ENCODE peak calls at places on chromosomes 12 and 14, in seven cellular contexts. One of them, this sample, is unnamed.

GRCh38 chr14:95663226-95663797 is 22.9 kb upstream of the TCL1B start:
- DNase-seq in T-helper 2 cell: no peak
- DNase-seq in ovary: no peak
- DNase-seq in HuH-7.5: no peak
- DNase-seq in activated naive CD4-positive, alpha-beta T cell treated with anti-CD3 and anti-CD28 coated beads, Interleukin-2, amount 10 ng/mL, durations not matched to agents 7 days and 5 days: no peak
- DNase-seq in iris pigment epithelial cell: no peak
- DNase-seq in myocyte: no peak
- DNase-seq in this sample: no peak

GRCh38 chr12:39372929-39373328 is 70.0 kb downstream of the KIF21A start:
- DNase-seq in myocyte: no peak
- DNase-seq in HuH-7.5: no peak
- DNase-seq in activated naive CD4-positive, alpha-beta T cell treated with anti-CD3 and anti-CD28 coated beads, Interleukin-2, amount 10 ng/mL, durations not matched to agents 7 days and 5 days: no peak
- DNase-seq in ovary: no peak
- DNase-seq in iris pigment epithelial cell: peak
- DNase-seq in T-helper 2 cell: peak
- DNase-seq in this sample: peak

GRCh38 chr12:115354007-115354452 is 670.1 kb upstream of the TBX3 start:
- DNase-seq in activated naive CD4-positive, alpha-beta T cell treated with anti-CD3 and anti-CD28 coated beads, Interleukin-2, amount 10 ng/mL, durations not matched to agents 7 days and 5 days: no peak
- DNase-seq in ovary: peak
- DNase-seq in myocyte: peak
- DNase-seq in T-helper 2 cell: no peak
- DNase-seq in iris pigment epithelial cell: peak
- DNase-seq in HuH-7.5: no peak
- DNase-seq in this sample: peak

GRCh38 chr14:20697273-20698017 is 8.9 kb downstream of the ANG start:
- DNase-seq in T-helper 2 cell: peak
- DNase-seq in myocyte: peak
- DNase-seq in ovary: peak
- DNase-seq in iris pigment epithelial cell: peak
- DNase-seq in HuH-7.5: no peak
- DNase-seq in activated naive CD4-positive, alpha-beta T cell treated with anti-CD3 and anti-CD28 coated beads, Interleukin-2, amount 10 ng/mL, durations not matched to agents 7 days and 5 days: peak
- DNase-seq in this sample: peak

GRCh38 chr12:3225796-3226180 is 148.6 kb downstream of the TSPAN9 start:
- DNase-seq in HuH-7.5: no peak
- DNase-seq in ovary: no peak
- DNase-seq in activated naive CD4-positive, alpha-beta T cell treated with anti-CD3 and anti-CD28 coated beads, Interleukin-2, amount 10 ng/mL, durations not matched to agents 7 days and 5 days: no peak
- DNase-seq in iris pigment epithelial cell: peak
- DNase-seq in myocyte: peak
- DNase-seq in T-helper 2 cell: no peak
- DNase-seq in this sample: no peak

GRCh38 chr12:109687250-109687649 is 26.4 kb upstream of the FAM222A start:
- DNase-seq in myocyte: no peak
- DNase-seq in ovary: no peak
- DNase-seq in iris pigment epithelial cell: no peak
- DNase-seq in activated naive CD4-positive, alpha-beta T cell treated with anti-CD3 and anti-CD28 coated beads, Interleukin-2, amount 10 ng/mL, durations not matched to agents 7 days and 5 days: no peak
- DNase-seq in HuH-7.5: no peak
- DNase-seq in T-helper 2 cell: no peak
- DNase-seq in this sample: no peak

GRCh38 chr12:79648872-79649271 is 41.9 kb downstream of the PAWR start:
- DNase-seq in T-helper 2 cell: no peak
- DNase-seq in iris pigment epithelial cell: peak
- DNase-seq in activated naive CD4-positive, alpha-beta T cell treated with anti-CD3 and anti-CD28 coated beads, Interleukin-2, amount 10 ng/mL, durations not matched to agents 7 days and 5 days: no peak
- DNase-seq in myocyte: no peak
- DNase-seq in ovary: no peak
- DNase-seq in HuH-7.5: no peak
- DNase-seq in this sample: no peak

GRCh38 chr14:101126376-101127130 is 223.0 kb upstream of the RTL1 start:
- DNase-seq in HuH-7.5: no peak
- DNase-seq in activated naive CD4-positive, alpha-beta T cell treated with anti-CD3 and anti-CD28 coated beads, Interleukin-2, amount 10 ng/mL, durations not matched to agents 7 days and 5 days: no peak
- DNase-seq in ovary: no peak
- DNase-seq in T-helper 2 cell: no peak
- DNase-seq in iris pigment epithelial cell: no peak
- DNase-seq in myocyte: no peak
- DNase-seq in this sample: no peak

GRCh38 chr14:55142466-55142865 is 13.4 kb downstream of the LGALS3 start:
- DNase-seq in activated naive CD4-positive, alpha-beta T cell treated with anti-CD3 and anti-CD28 coated beads, Interleukin-2, amount 10 ng/mL, durations not matched to agents 7 days and 5 days: no peak
- DNase-seq in HuH-7.5: no peak
- DNase-seq in ovary: no peak
- DNase-seq in iris pigment epithelial cell: no peak
- DNase-seq in myocyte: no peak
- DNase-seq in T-helper 2 cell: no peak
- DNase-seq in this sample: no peak

GRCh38 chr14:105480807-105481801 is 5.6 kb upstream of the CRIP1 start:
- DNase-seq in HuH-7.5: peak
- DNase-seq in T-helper 2 cell: peak
- DNase-seq in activated naive CD4-positive, alpha-beta T cell treated with anti-CD3 and anti-CD28 coated beads, Interleukin-2, amount 10 ng/mL, durations not matched to agents 7 days and 5 days: peak
- DNase-seq in ovary: peak
- DNase-seq in myocyte: peak
- DNase-seq in iris pigment epithelial cell: peak
- DNase-seq in this sample: peak

GRCh38 chr12:68406134-68406576 is 74.0 kb upstream of the MDM1 start:
- DNase-seq in T-helper 2 cell: no peak
- DNase-seq in ovary: peak
- DNase-seq in HuH-7.5: peak
- DNase-seq in activated naive CD4-positive, alpha-beta T cell treated with anti-CD3 and anti-CD28 coated beads, Interleukin-2, amount 10 ng/mL, durations not matched to agents 7 days and 5 days: no peak
- DNase-seq in iris pigment epithelial cell: peak
- DNase-seq in myocyte: peak
- DNase-seq in this sample: peak

GRCh38 chr12:68420225-68421008 is 88.3 kb upstream of the MDM1 start:
- DNase-seq in activated naive CD4-positive, alpha-beta T cell treated with anti-CD3 and anti-CD28 coated beads, Interleukin-2, amount 10 ng/mL, durations not matched to agents 7 days and 5 days: no peak
- DNase-seq in HuH-7.5: no peak
- DNase-seq in myocyte: no peak
- DNase-seq in iris pigment epithelial cell: peak
- DNase-seq in T-helper 2 cell: no peak
- DNase-seq in ovary: no peak
- DNase-seq in this sample: no peak

GRCh38 chr14:38107216-38107631 is 100.5 kb upstream of the SSTR1 start:
- DNase-seq in activated naive CD4-positive, alpha-beta T cell treated with anti-CD3 and anti-CD28 coated beads, Interleukin-2, amount 10 ng/mL, durations not matched to agents 7 days and 5 days: no peak
- DNase-seq in myocyte: no peak
- DNase-seq in HuH-7.5: no peak
- DNase-seq in ovary: no peak
- DNase-seq in iris pigment epithelial cell: no peak
- DNase-seq in T-helper 2 cell: no peak
- DNase-seq in this sample: no peak

GRCh38 chr14:75147423-75148071 is 20.7 kb upstream of the NEK9 start:
- DNase-seq in myocyte: peak
- DNase-seq in iris pigment epithelial cell: peak
- DNase-seq in HuH-7.5: no peak
- DNase-seq in T-helper 2 cell: no peak
- DNase-seq in ovary: peak
- DNase-seq in activated naive CD4-positive, alpha-beta T cell treated with anti-CD3 and anti-CD28 coated beads, Interleukin-2, amount 10 ng/mL, durations not matched to agents 7 days and 5 days: no peak
- DNase-seq in this sample: peak

GRCh38 chr12:82176761-82177490 is 181.3 kb downstream of the CCDC59 start:
- DNase-seq in T-helper 2 cell: no peak
- DNase-seq in iris pigment epithelial cell: peak
- DNase-seq in HuH-7.5: no peak
- DNase-seq in activated naive CD4-positive, alpha-beta T cell treated with anti-CD3 and anti-CD28 coated beads, Interleukin-2, amount 10 ng/mL, durations not matched to agents 7 days and 5 days: no peak
- DNase-seq in myocyte: no peak
- DNase-seq in ovary: no peak
- DNase-seq in this sample: no peak

GRCh38 chr12:60437297-60437696 is 841.5 kb downstream of the SLC16A7 start:
- DNase-seq in myocyte: no peak
- DNase-seq in ovary: no peak
- DNase-seq in T-helper 2 cell: no peak
- DNase-seq in activated naive CD4-positive, alpha-beta T cell treated with anti-CD3 and anti-CD28 coated beads, Interleukin-2, amount 10 ng/mL, durations not matched to agents 7 days and 5 days: no peak
- DNase-seq in HuH-7.5: no peak
- DNase-seq in iris pigment epithelial cell: no peak
- DNase-seq in this sample: no peak

GRCh38 chr12:571795-572531 is 91.3 kb downstream of the NINJ2 start:
- DNase-seq in myocyte: no peak
- DNase-seq in activated naive CD4-positive, alpha-beta T cell treated with anti-CD3 and anti-CD28 coated beads, Interleukin-2, amount 10 ng/mL, durations not matched to agents 7 days and 5 days: no peak
- DNase-seq in HuH-7.5: no peak
- DNase-seq in T-helper 2 cell: no peak
- DNase-seq in iris pigment epithelial cell: no peak
- DNase-seq in ovary: peak
- DNase-seq in this sample: peak